ENCODE peak calls at places on chromosomes 3 and 15, in seven cellular contexts. O, P, J, R, Z, X and N are unnamed samples.

GRCh38 chr3:156216852-156217251 is 96.5 kb downstream of the KCNAB1 start:
- DNase-seq in O (no peak), P (no peak), J (no peak), R (no peak), Z (no peak), X (no peak), N (no peak)

GRCh38 chr3:28244471-28244870 is 3.1 kb downstream of the CMC1 start:
- DNase-seq in O (no peak), P (peak; percentile 58), J (no peak), R (no peak), Z (no peak), X (no peak), N (no peak)

GRCh38 chr3:38205472-38205805 is 40.1 kb downstream of the OXSR1 start:
- DNase-seq in O (no peak), P (no peak), J (no peak), R (no peak), Z (no peak), X (no peak), N (no peak)

GRCh38 chr3:66418432-66419052 is 82.3 kb downstream of the LRIG1 start:
- DNase-seq in O (peak; percentile 86), P (peak; percentile 83), J (peak; percentile 18), R (peak; percentile 19), Z (no peak), X (peak; percentile 83), N (no peak)

GRCh38 chr15:75718326-75718725 is 5.7 kb upstream of the CSPG4 start:
- DNase-seq in O (peak; percentile 89), P (no peak), J (no peak), R (peak; percentile 84), Z (no peak), X (peak; percentile 39), N (no peak)

GRCh38 chr3:112101946-112102345 is 15.8 kb downstream of the C3orf52 start:
- DNase-seq in O (no peak), P (no peak), J (no peak), R (peak; percentile 66), Z (no peak), X (peak; percentile 92), N (no peak)

GRCh38 chr3:19467761-19468160 is 319.5 kb downstream of the KCNH8 start:
- DNase-seq in O (no peak), P (no peak), J (no peak), R (no peak), Z (no peak), X (no peak), N (no peak)

GRCh38 chr3:195150194-195151118 is 120.5 kb downstream of the XXYLT1 start:
- DNase-seq in O (peak; percentile 89), P (peak; percentile 86), J (peak; percentile 69), R (peak; percentile 83), Z (no peak), X (peak; percentile 89), N (no peak)

GRCh38 chr3:133675631-133676335 is 14.0 kb upstream of the TOPBP1 start:
- DNase-seq in O (no peak), P (no peak), J (no peak), R (no peak), Z (no peak), X (no peak), N (no peak)

GRCh38 chr3:104596054-104596453 is 770.7 kb upstream of the ALCAM start:
- DNase-seq in O (no peak), P (no peak), J (no peak), R (no peak), Z (no peak), X (no peak), N (no peak)

GRCh38 chr3:104598848-104599501 is 767.7 kb upstream of the ALCAM start:
- DNase-seq in O (no peak), P (no peak), J (no peak), R (no peak), Z (no peak), X (no peak), N (no peak)

GRCh38 chr3:104594491-104594890 is 772.2 kb upstream of the ALCAM start:
- DNase-seq in O (no peak), P (no peak), J (no peak), R (no peak), Z (no peak), X (no peak), N (no peak)

DNA sequence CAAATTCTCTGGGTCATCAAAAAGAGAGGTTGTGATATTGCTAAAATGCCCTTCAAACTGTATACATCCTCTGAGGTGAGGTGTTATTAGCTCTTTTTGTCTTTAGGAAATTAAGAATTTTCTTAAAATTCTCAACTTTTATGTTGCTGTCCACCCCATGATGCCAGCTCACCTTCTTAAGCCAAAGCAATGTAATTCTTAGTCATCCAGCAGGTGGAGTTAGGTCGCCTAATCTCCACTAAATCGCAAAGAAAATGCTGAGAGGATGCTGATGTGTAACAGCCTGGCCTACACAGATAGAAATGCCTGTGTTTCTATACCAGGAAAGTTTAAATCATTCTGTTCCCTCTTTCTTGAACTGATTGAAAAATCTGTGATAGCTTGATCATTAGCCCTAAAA is 770.2 kb upstream of the ALCAM start:
- DNase-seq in O (no peak), P (no peak), J (no peak), R (peak; percentile 57), Z (peak; percentile 45), X (peak; percentile 51), N (no peak)
- H3K4me1 ChIP-seq in O (peaks cover 4% of the 10 kb centered on the region), P (no peaks in the 10 kb centered on the region), J (no peaks in the 10 kb centered on the region), R (no peaks in the 10 kb centered on the region), Z (no peaks in the 10 kb centered on the region), X (no peaks in the 10 kb centered on the region), N (no peaks in the 10 kb centered on the region)

DNA sequence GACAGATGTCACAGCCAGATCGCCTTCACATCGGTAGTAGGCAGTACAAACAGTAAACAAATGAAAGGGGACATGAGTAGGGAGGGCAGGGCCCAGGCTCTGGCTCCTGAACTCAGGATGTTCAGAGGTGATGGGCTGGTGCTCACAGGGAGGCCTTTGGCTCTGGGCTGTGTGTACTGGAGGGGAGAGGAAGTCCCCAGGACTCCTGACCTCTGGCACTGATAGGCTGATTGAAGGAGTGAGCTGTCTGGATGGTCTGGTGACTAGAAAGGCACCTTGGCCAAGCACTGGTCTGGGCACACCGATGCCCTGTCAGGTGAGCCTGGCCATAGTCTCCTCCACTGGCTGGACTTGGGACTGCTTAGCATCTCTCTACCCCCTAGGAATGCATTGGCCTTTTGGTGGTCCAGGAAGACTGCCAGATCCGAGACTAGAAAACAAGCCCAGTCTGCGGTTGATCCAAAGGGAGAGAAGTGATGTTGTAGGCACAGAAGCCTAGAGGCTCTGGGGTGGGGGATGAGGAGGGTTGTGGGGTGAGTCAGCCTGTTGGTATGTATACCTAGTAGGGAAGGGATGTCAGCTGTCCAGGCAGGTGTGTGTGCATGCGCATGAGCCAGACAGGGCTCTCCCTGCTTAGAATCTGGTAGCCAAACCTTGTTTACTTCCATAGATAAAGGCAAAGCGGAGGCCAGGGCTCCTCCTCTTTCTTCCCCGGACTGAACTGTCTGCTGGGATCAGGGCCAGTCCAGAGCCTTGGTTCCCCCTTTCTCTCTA is 1.9 kb downstream of the SPINT1 start:
- DNase-seq in O (no peak), P (peak; percentile 80), J (peak; percentile 80), R (no peak), Z (no peak), X (no peak), N (peak; percentile 98)
- H3K4me1 ChIP-seq in O (peaks cover 24% of the 10 kb centered on the region), P (peaks cover 45% of the 10 kb centered on the region), J (peaks cover 15% of the 10 kb centered on the region), R (peaks cover 34% of the 10 kb centered on the region), Z (peaks cover 34% of the 10 kb centered on the region), X (peaks cover 13% of the 10 kb centered on the region), N (peaks cover 24% of the 10 kb centered on the region)

GRCh38 chr15:52734329-52734728 is 55.1 kb upstream of the ATOSA start:
- DNase-seq in O (no peak), P (no peak), J (no peak), R (no peak), Z (no peak), X (no peak), N (no peak)
- H3K4me1 ChIP-seq in O (no peaks in the 10 kb centered on the region), P (peaks cover 37% of the 10 kb centered on the region), J (peaks cover 8% of the 10 kb centered on the region), R (peaks cover 2% of the 10 kb centered on the region), Z (no peaks in the 10 kb centered on the region), X (peaks cover 4% of the 10 kb centered on the region), N (peaks cover 12% of the 10 kb centered on the region)

GRCh38 chr3:45023675-45024074 is 2.4 kb upstream of the CLEC3B start:
- DNase-seq in O (no peak), P (no peak), J (no peak), R (no peak), Z (no peak), X (no peak), N (no peak)

GRCh38 chr3:45026038-45026437 is at the start of gene CLEC3B:
- DNase-seq in O (peak; percentile 88), P (peak; percentile 58), J (peak; percentile 35), R (no peak), Z (no peak), X (peak; percentile 78), N (no peak)

GRCh38 chr3:45026957-45027356 is 854 bp downstream of the CLEC3B start:
- DNase-seq in O (peak; percentile 89), P (peak; percentile 57), J (peak; percentile 45), R (peak; percentile 67), Z (no peak), X (no peak), N (no peak)

GRCh38 chr3:45027406-45027805 is 1.3 kb downstream of the CLEC3B start:
- DNase-seq in O (no peak), P (no peak), J (no peak), R (no peak), Z (no peak), X (no peak), N (no peak)

GRCh38 chr3:45024601-45025262 is 1.4 kb upstream of the CLEC3B start:
- DNase-seq in O (no peak), P (no peak), J (no peak), R (peak; percentile 38), Z (no peak), X (no peak), N (no peak)
- H3K4me1 ChIP-seq in O (peaks cover 54% of the 10 kb centered on the region), P (peaks cover 35% of the 10 kb centered on the region), J (no peaks in the 10 kb centered on the region), R (peaks cover 21% of the 10 kb centered on the region), Z (no peaks in the 10 kb centered on the region), X (peaks cover 26% of the 10 kb centered on the region), N (no peaks in the 10 kb centered on the region)

GRCh38 chr15:35695002-35695401 is 149.0 kb upstream of the DPH6 start:
- DNase-seq in O (no peak), P (no peak), J (no peak), R (no peak), Z (no peak), X (no peak), N (no peak)

GRCh38 chr15:35692256-35692867 is 146.4 kb upstream of the DPH6 start:
- DNase-seq in O (no peak), P (no peak), J (no peak), R (no peak), Z (no peak), X (no peak), N (no peak)

GRCh38 chr15:35693887-35694286 is 147.9 kb upstream of the DPH6 start:
- DNase-seq in O (no peak), P (no peak), J (no peak), R (no peak), Z (no peak), X (no peak), N (no peak)

GRCh38 chr15:35691176-35691761 is 145.3 kb upstream of the DPH6 start:
- DNase-seq in O (no peak), P (no peak), J (no peak), R (no peak), Z (no peak), X (no peak), N (no peak)

DNA sequence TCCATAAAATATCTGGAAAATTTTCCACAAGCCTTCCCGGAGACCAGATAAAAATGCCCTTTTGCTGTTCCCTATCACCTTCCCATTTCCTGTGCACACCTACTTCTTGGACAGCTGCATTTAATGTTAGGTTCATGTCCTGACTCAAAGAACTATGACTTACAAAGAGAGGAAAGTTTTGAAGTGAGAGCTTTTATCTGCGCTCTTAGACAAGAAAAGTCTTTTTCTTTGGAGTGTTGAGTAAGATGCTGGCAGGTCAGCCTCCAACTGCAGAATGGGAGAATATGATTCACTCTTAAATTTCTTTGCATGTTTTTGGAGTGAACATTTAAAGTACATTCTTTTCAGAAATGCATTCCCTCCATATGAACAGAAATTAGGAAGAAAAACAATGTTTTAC is 147.3 kb upstream of the DPH6 start:
- DNase-seq in O (no peak), P (no peak), J (no peak), R (no peak), Z (no peak), X (peak; percentile 70), N (no peak)
- H3K4me1 ChIP-seq in O (peaks cover 39% of the 10 kb centered on the region), P (peaks cover 49% of the 10 kb centered on the region), J (peaks cover 7% of the 10 kb centered on the region), R (peaks cover 6% of the 10 kb centered on the region), Z (peaks cover 11% of the 10 kb centered on the region), X (peaks cover 57% of the 10 kb centered on the region), N (peaks cover 39% of the 10 kb centered on the region)